ENCODE peak calls at places on chromosomes 6 and 20, in nine cellular contexts. One of them, this sample, is unnamed.

GRCh38 chr6:108671175-108671574 is 110.5 kb downstream of the FOXO3 start:
- DNase-seq in HCT116: no peak
- DNase-seq in tibial artery: no peak
- DNase-seq in lower leg skin: no peak
- DNase-seq in testis: no peak
- DNase-seq in fibroblast of mammary gland: peak; percentile 28
- DNase-seq in adipocyte: no peak
- DNase-seq in fibroblast of the aortic adventitia: no peak
- DNase-seq in heart right ventricle: no peak
- DNase-seq in this sample: no peak

GRCh38 chr20:37096415-37097039 is 730 bp upstream of the RBL1 start:
- DNase-seq in HCT116: no peak
- DNase-seq in tibial artery: no peak
- DNase-seq in lower leg skin: no peak
- DNase-seq in testis: peak; percentile 82
- DNase-seq in fibroblast of mammary gland: no peak
- DNase-seq in adipocyte: no peak
- DNase-seq in fibroblast of the aortic adventitia: no peak
- DNase-seq in heart right ventricle: no peak
- DNase-seq in this sample: no peak

GRCh38 chr6:43011207-43011606 is 2.5 kb downstream of the MEA1 start:
- DNase-seq in HCT116: no peak
- DNase-seq in tibial artery: no peak
- DNase-seq in lower leg skin: no peak
- DNase-seq in testis: no peak
- DNase-seq in fibroblast of mammary gland: no peak
- DNase-seq in adipocyte: no peak
- DNase-seq in fibroblast of the aortic adventitia: no peak
- DNase-seq in heart right ventricle: no peak
- DNase-seq in this sample: no peak

GRCh38 chr6:140134224-140134623 is 759.8 kb upstream of the CITED2 start:
- DNase-seq in HCT116: no peak
- DNase-seq in tibial artery: no peak
- DNase-seq in lower leg skin: no peak
- DNase-seq in testis: no peak
- DNase-seq in fibroblast of mammary gland: no peak
- DNase-seq in adipocyte: no peak
- DNase-seq in fibroblast of the aortic adventitia: peak; percentile 5
- DNase-seq in heart right ventricle: no peak
- DNase-seq in this sample: no peak

GRCh38 chr6:36018339-36018738 is 6.1 kb downstream of the SLC26A8 start:
- DNase-seq in HCT116: no peak
- DNase-seq in tibial artery: no peak
- DNase-seq in lower leg skin: no peak
- DNase-seq in testis: no peak
- DNase-seq in fibroblast of mammary gland: no peak
- DNase-seq in adipocyte: no peak
- DNase-seq in fibroblast of the aortic adventitia: no peak
- DNase-seq in heart right ventricle: no peak
- DNase-seq in this sample: no peak

GRCh38 chr6:12112540-12113189 is 100.6 kb downstream of the HIVEP1 start:
- DNase-seq in HCT116: no peak
- DNase-seq in tibial artery: no peak
- DNase-seq in lower leg skin: no peak
- DNase-seq in testis: no peak
- DNase-seq in fibroblast of mammary gland: no peak
- DNase-seq in adipocyte: no peak
- DNase-seq in fibroblast of the aortic adventitia: no peak
- DNase-seq in heart right ventricle: no peak
- DNase-seq in this sample: peak; percentile 9

GRCh38 chr20:9454781-9455180 is 59.6 kb upstream of the LAMP5 start:
- DNase-seq in HCT116: no peak
- DNase-seq in tibial artery: no peak
- DNase-seq in lower leg skin: no peak
- DNase-seq in testis: no peak
- DNase-seq in fibroblast of mammary gland: peak; percentile 69
- DNase-seq in adipocyte: peak; percentile 25
- DNase-seq in fibroblast of the aortic adventitia: no peak
- DNase-seq in heart right ventricle: no peak
- DNase-seq in this sample: no peak

GRCh38 chr6:43851204-43851855 is 81.3 kb downstream of the VEGFA start:
- DNase-seq in HCT116: no peak
- DNase-seq in tibial artery: no peak
- DNase-seq in lower leg skin: no peak
- DNase-seq in testis: no peak
- DNase-seq in fibroblast of mammary gland: peak; percentile 38
- DNase-seq in adipocyte: peak; percentile 87
- DNase-seq in fibroblast of the aortic adventitia: peak; percentile 82
- DNase-seq in heart right ventricle: no peak
- DNase-seq in this sample: peak; percentile 94

GRCh38 chr6:56949261-56949660 is 5.6 kb upstream of the BEND6 start:
- DNase-seq in HCT116: no peak
- DNase-seq in tibial artery: no peak
- DNase-seq in lower leg skin: no peak
- DNase-seq in testis: no peak
- DNase-seq in fibroblast of mammary gland: peak; percentile 37
- DNase-seq in adipocyte: peak; percentile 36
- DNase-seq in fibroblast of the aortic adventitia: peak; percentile 36
- DNase-seq in heart right ventricle: no peak
- DNase-seq in this sample: no peak

GRCh38 chr6:131998255-131998982 is 47.2 kb upstream of the CCN2 start:
- DNase-seq in HCT116: no peak
- DNase-seq in tibial artery: no peak
- DNase-seq in lower leg skin: no peak
- DNase-seq in testis: no peak
- DNase-seq in fibroblast of mammary gland: peak; percentile 74
- DNase-seq in adipocyte: no peak
- DNase-seq in fibroblast of the aortic adventitia: peak; percentile 25
- DNase-seq in heart right ventricle: peak; percentile 65
- DNase-seq in this sample: peak; percentile 58

GRCh38 chr6:104483225-104483834 is 376.4 kb downstream of the HACE1 start:
- DNase-seq in HCT116: peak; percentile 15
- DNase-seq in tibial artery: no peak
- DNase-seq in lower leg skin: no peak
- DNase-seq in testis: no peak
- DNase-seq in fibroblast of mammary gland: peak; percentile 48
- DNase-seq in adipocyte: peak; percentile 18
- DNase-seq in fibroblast of the aortic adventitia: peak; percentile 3
- DNase-seq in heart right ventricle: no peak
- DNase-seq in this sample: no peak

GRCh38 chr6:144710207-144710606 is 425.1 kb downstream of the UTRN start:
- DNase-seq in HCT116: no peak
- DNase-seq in tibial artery: no peak
- DNase-seq in lower leg skin: no peak
- DNase-seq in testis: no peak
- DNase-seq in fibroblast of mammary gland: peak; percentile 89
- DNase-seq in adipocyte: peak; percentile 92
- DNase-seq in fibroblast of the aortic adventitia: peak; percentile 83
- DNase-seq in heart right ventricle: no peak
- DNase-seq in this sample: peak; percentile 50

GRCh38 chr20:57094991-57095390 is 171.4 kb downstream of the BMP7 start:
- DNase-seq in HCT116: no peak
- DNase-seq in tibial artery: no peak
- DNase-seq in lower leg skin: no peak
- DNase-seq in testis: no peak
- DNase-seq in fibroblast of mammary gland: no peak
- DNase-seq in adipocyte: no peak
- DNase-seq in fibroblast of the aortic adventitia: no peak
- DNase-seq in heart right ventricle: no peak
- DNase-seq in this sample: no peak

GRCh38 chr6:42781811-42782688 is at the start of gene BICRAL:
- DNase-seq in HCT116: peak; percentile 46
- DNase-seq in tibial artery: peak; percentile 70
- DNase-seq in lower leg skin: peak; percentile 63
- DNase-seq in testis: peak; percentile 69
- DNase-seq in fibroblast of mammary gland: peak; percentile 86
- DNase-seq in adipocyte: peak; percentile 86
- DNase-seq in fibroblast of the aortic adventitia: peak; percentile 90
- DNase-seq in heart right ventricle: peak; percentile 77
- DNase-seq in this sample: peak; percentile 58

GRCh38 chr6:90425161-90425641 is 128.6 kb upstream of the BACH2 start:
- DNase-seq in HCT116: no peak
- DNase-seq in tibial artery: no peak
- DNase-seq in lower leg skin: no peak
- DNase-seq in testis: no peak
- DNase-seq in fibroblast of mammary gland: no peak
- DNase-seq in adipocyte: no peak
- DNase-seq in fibroblast of the aortic adventitia: no peak
- DNase-seq in heart right ventricle: no peak
- DNase-seq in this sample: no peak

GRCh38 chr6:97067045-97067444 is 142.5 kb downstream of the KLHL32 start:
- DNase-seq in HCT116: no peak
- DNase-seq in tibial artery: no peak
- DNase-seq in lower leg skin: no peak
- DNase-seq in testis: no peak
- DNase-seq in fibroblast of mammary gland: no peak
- DNase-seq in adipocyte: no peak
- DNase-seq in fibroblast of the aortic adventitia: no peak
- DNase-seq in heart right ventricle: no peak
- DNase-seq in this sample: no peak

GRCh38 chr6:107574856-107575255 is 84.9 kb downstream of the SOBP start:
- DNase-seq in HCT116: no peak
- DNase-seq in tibial artery: no peak
- DNase-seq in lower leg skin: no peak
- DNase-seq in testis: no peak
- DNase-seq in fibroblast of mammary gland: no peak
- DNase-seq in adipocyte: no peak
- DNase-seq in fibroblast of the aortic adventitia: no peak
- DNase-seq in heart right ventricle: no peak
- DNase-seq in this sample: no peak
- H3K4me3 ChIP-seq in HCT116: no peak overlapping the region
- H3K4me3 ChIP-seq in tibial artery: no peak overlapping the region
- H3K4me3 ChIP-seq in lower leg skin: no peak overlapping the region
- H3K4me3 ChIP-seq in testis: no peak overlapping the region
- H3K4me3 ChIP-seq in fibroblast of mammary gland: no peak overlapping the region
- H3K4me3 ChIP-seq in adipocyte: no peak overlapping the region
- H3K4me3 ChIP-seq in fibroblast of the aortic adventitia: no peak overlapping the region
- H3K4me3 ChIP-seq in heart right ventricle: no peak overlapping the region
- H3K4me3 ChIP-seq in this sample: no peak overlapping the region

GRCh38 chr6:28250747-28251146 is 1.3 kb downstream of the ZKSCAN4 start:
- DNase-seq in HCT116: no peak
- DNase-seq in tibial artery: no peak
- DNase-seq in lower leg skin: no peak
- DNase-seq in testis: no peak
- DNase-seq in fibroblast of mammary gland: no peak
- DNase-seq in adipocyte: no peak
- DNase-seq in fibroblast of the aortic adventitia: no peak
- DNase-seq in heart right ventricle: no peak
- DNase-seq in this sample: no peak
- H3K4me3 ChIP-seq in HCT116: peak overlapping the region; percentile 98
- H3K4me3 ChIP-seq in tibial artery: peak overlapping the region; percentile 74
- H3K4me3 ChIP-seq in lower leg skin: no peak overlapping the region
- H3K4me3 ChIP-seq in testis: no peak overlapping the region
- H3K4me3 ChIP-seq in fibroblast of mammary gland: peak overlapping the region; percentile 21
- H3K4me3 ChIP-seq in adipocyte: peak overlapping the region; percentile 98
- H3K4me3 ChIP-seq in fibroblast of the aortic adventitia: peak overlapping the region; percentile 90
- H3K4me3 ChIP-seq in heart right ventricle: peak overlapping the region; percentile 89
- H3K4me3 ChIP-seq in this sample: no peak overlapping the region

GRCh38 chr6:85483041-85483700 is 33.3 kb downstream of the NT5E start:
- DNase-seq in HCT116: no peak
- DNase-seq in tibial artery: peak; percentile 80
- DNase-seq in lower leg skin: peak; percentile 78
- DNase-seq in testis: peak; percentile 89
- DNase-seq in fibroblast of mammary gland: peak; percentile 77
- DNase-seq in adipocyte: peak; percentile 89
- DNase-seq in fibroblast of the aortic adventitia: peak; percentile 93
- DNase-seq in heart right ventricle: peak; percentile 67
- DNase-seq in this sample: peak; percentile 78
- H3K4me3 ChIP-seq in HCT116: no peak overlapping the region
- H3K4me3 ChIP-seq in tibial artery: no peak overlapping the region
- H3K4me3 ChIP-seq in lower leg skin: no peak overlapping the region
- H3K4me3 ChIP-seq in testis: no peak overlapping the region
- H3K4me3 ChIP-seq in fibroblast of mammary gland: no peak overlapping the region
- H3K4me3 ChIP-seq in adipocyte: peak overlapping the region; percentile 67
- H3K4me3 ChIP-seq in fibroblast of the aortic adventitia: no peak overlapping the region
- H3K4me3 ChIP-seq in heart right ventricle: no peak overlapping the region
- H3K4me3 ChIP-seq in this sample: no peak overlapping the region

GRCh38 chr20:32972181-32973076 is 31.8 kb downstream of the SUN5 start:
- DNase-seq in HCT116: no peak
- DNase-seq in tibial artery: no peak
- DNase-seq in lower leg skin: peak; percentile 30
- DNase-seq in testis: no peak
- DNase-seq in fibroblast of mammary gland: no peak
- DNase-seq in adipocyte: no peak
- DNase-seq in fibroblast of the aortic adventitia: no peak
- DNase-seq in heart right ventricle: no peak
- DNase-seq in this sample: no peak

GRCh38 chr20:32970115-32970972 is 33.9 kb downstream of the SUN5 start:
- DNase-seq in HCT116: no peak
- DNase-seq in tibial artery: no peak
- DNase-seq in lower leg skin: no peak
- DNase-seq in testis: peak; percentile 6
- DNase-seq in fibroblast of mammary gland: no peak
- DNase-seq in adipocyte: no peak
- DNase-seq in fibroblast of the aortic adventitia: no peak
- DNase-seq in heart right ventricle: no peak
- DNase-seq in this sample: no peak

GRCh38 chr20:32971703-32972161 is 32.5 kb downstream of the SUN5 start:
- DNase-seq in HCT116: no peak
- DNase-seq in tibial artery: no peak
- DNase-seq in lower leg skin: no peak
- DNase-seq in testis: no peak
- DNase-seq in fibroblast of mammary gland: no peak
- DNase-seq in adipocyte: no peak
- DNase-seq in fibroblast of the aortic adventitia: no peak
- DNase-seq in heart right ventricle: no peak
- DNase-seq in this sample: no peak

GRCh38 chr20:32969356-32970114 is 34.7 kb downstream of the SUN5 start:
- DNase-seq in HCT116: no peak
- DNase-seq in tibial artery: no peak
- DNase-seq in lower leg skin: no peak
- DNase-seq in testis: peak; percentile 7
- DNase-seq in fibroblast of mammary gland: no peak
- DNase-seq in adipocyte: no peak
- DNase-seq in fibroblast of the aortic adventitia: no peak
- DNase-seq in heart right ventricle: no peak
- DNase-seq in this sample: no peak

DNA sequence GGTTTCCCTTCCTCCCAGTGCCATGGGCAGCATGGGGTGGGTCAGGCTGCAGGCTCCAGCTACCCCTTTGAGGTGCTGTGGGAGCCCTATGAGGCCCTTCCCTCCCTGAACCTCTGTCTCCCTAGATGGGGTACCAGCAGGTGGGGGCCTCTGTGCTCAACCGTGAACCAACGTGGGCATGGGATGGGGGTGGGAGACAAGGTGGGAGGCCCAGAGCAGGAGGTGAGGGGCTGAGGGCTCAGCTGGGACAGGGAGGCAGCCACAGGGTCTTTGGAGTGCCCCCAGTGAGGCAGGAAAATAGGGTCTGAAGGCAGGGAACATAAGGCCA is 33.3 kb downstream of the SUN5 start:
- DNase-seq in HCT116: no peak
- DNase-seq in tibial artery: no peak
- DNase-seq in lower leg skin: no peak
- DNase-seq in testis: no peak
- DNase-seq in fibroblast of mammary gland: no peak
- DNase-seq in adipocyte: no peak
- DNase-seq in fibroblast of the aortic adventitia: no peak
- DNase-seq in heart right ventricle: no peak
- DNase-seq in this sample: no peak
- H3K4me3 ChIP-seq in HCT116: no peak overlapping the region
- H3K4me3 ChIP-seq in tibial artery: no peak overlapping the region
- H3K4me3 ChIP-seq in lower leg skin: no peak overlapping the region
- H3K4me3 ChIP-seq in testis: no peak overlapping the region
- H3K4me3 ChIP-seq in fibroblast of mammary gland: no peak overlapping the region
- H3K4me3 ChIP-seq in adipocyte: no peak overlapping the region
- H3K4me3 ChIP-seq in fibroblast of the aortic adventitia: no peak overlapping the region
- H3K4me3 ChIP-seq in heart right ventricle: no peak overlapping the region
- H3K4me3 ChIP-seq in this sample: no peak overlapping the region